ENCODE peak calls at places on chromosomes 5 and 9, in eight cellular contexts. F is heart right ventricle; T is MM.1S; N is endothelial cell; U is CD8-positive, alpha-beta T cell; W is cardiac muscle cell; Q is transverse colon; I is AG10803. Z is an unnamed sample.

GRCh38 chr5:178284996-178285395 is 52.4 kb upstream of the PHYKPL start:
- DNase-seq in I (no peak), U (no peak), W (peak; percentile 52), F (no peak), Q (no peak), T (no peak), N (no peak), Z (peak; percentile 11)

GRCh38 chr5:74182603-74183002 is 457.9 kb downstream of the ENC1 start:
- DNase-seq in W (no peak), N (no peak), Q (no peak), T (no peak), U (no peak), F (no peak), I (no peak), Z (no peak)

GRCh38 chr5:76443399-76443798 is 40.3 kb downstream of the IQGAP2 start:
- DNase-seq in W (no peak), N (no peak), T (no peak), Q (no peak), U (no peak), F (no peak), I (no peak), Z (no peak)

GRCh38 chr9:135617538-135617900 is 21.8 kb downstream of the GLT6D1 start:
- DNase-seq in Q (no peak), U (no peak), N (no peak), W (no peak), I (no peak), F (no peak), T (no peak), Z (no peak)

GRCh38 chr5:76144892-76145291 is 61.7 kb downstream of the SV2C start:
- DNase-seq in N (no peak), W (no peak), U (no peak), Q (no peak), F (no peak), T (no peak), I (no peak), Z (no peak)

GRCh38 chr9:114282926-114283325 is 40.0 kb upstream of the ORM1 start:
- DNase-seq in N (no peak), T (peak; percentile 78), U (no peak), Q (no peak), F (no peak), W (no peak), I (peak; percentile 95), Z (peak; percentile 11)

GRCh38 chr9:81619353-81620008 is 69.9 kb downstream of the TLE1 start:
- DNase-seq in I (peak; percentile 91), U (no peak), T (no peak), Q (no peak), W (no peak), N (no peak), F (no peak), Z (no peak)

GRCh38 chr9:124660341-124660801 is 110.7 kb downstream of the NR6A1 start:
- DNase-seq in Q (peak; percentile 11), T (no peak), I (peak; percentile 78), W (peak; percentile 23), F (no peak), N (peak; percentile 28), U (no peak), Z (no peak)

GRCh38 chr9:25716220-25716872 is 38.1 kb upstream of the TUSC1 start:
- DNase-seq in T (no peak), Q (peak; percentile 15), U (no peak), W (peak; percentile 61), F (peak; percentile 4), N (peak; percentile 5), I (peak; percentile 74), Z (peak; percentile 20)
- TF ChIP-seq CTCF in T (peak; percentile 3), Q (peak; percentile 47), U (no peak), W (peak; percentile 87), F (peak; percentile 47), N (no peak), I (peak; percentile 78), Z (peak; percentile 42)

GRCh38 chr5:141362719-141363118 is 1.2 kb upstream of the PCDHGA5 start:
- DNase-seq in T (no peak), U (no peak), N (no peak), I (no peak), Q (no peak), F (no peak), W (no peak), Z (no peak)

GRCh38 chr5:141356950-141357349 is 2.1 kb downstream of the PCDHGA4 start:
- DNase-seq in I (no peak), Q (no peak), N (no peak), U (no peak), W (no peak), T (no peak), F (no peak), Z (no peak)

GRCh38 chr5:141356133-141356532 is 1.3 kb downstream of the PCDHGA4 start:
- DNase-seq in U (no peak), T (no peak), N (no peak), I (no peak), F (no peak), W (no peak), Q (no peak), Z (no peak)

GRCh38 chr5:141360685-141361084 is 891 bp downstream of the PCDHGB2 start:
- DNase-seq in Q (no peak), W (no peak), U (no peak), T (no peak), I (no peak), F (no peak), N (no peak), Z (no peak)

GRCh38 chr5:141359790-141360426 is at the start of gene PCDHGB2:
- DNase-seq in T (peak; percentile 50), F (no peak), I (peak; percentile 55), Q (no peak), N (peak; percentile 26), U (no peak), W (peak; percentile 3), Z (no peak)
- TF ChIP-seq CTCF in T (peak; percentile 46), F (peak; percentile 49), I (peak; percentile 59), Q (peak; percentile 18), N (peak; percentile 63), U (peak; percentile 48), W (peak; percentile 30), Z (no peak)

DNA sequence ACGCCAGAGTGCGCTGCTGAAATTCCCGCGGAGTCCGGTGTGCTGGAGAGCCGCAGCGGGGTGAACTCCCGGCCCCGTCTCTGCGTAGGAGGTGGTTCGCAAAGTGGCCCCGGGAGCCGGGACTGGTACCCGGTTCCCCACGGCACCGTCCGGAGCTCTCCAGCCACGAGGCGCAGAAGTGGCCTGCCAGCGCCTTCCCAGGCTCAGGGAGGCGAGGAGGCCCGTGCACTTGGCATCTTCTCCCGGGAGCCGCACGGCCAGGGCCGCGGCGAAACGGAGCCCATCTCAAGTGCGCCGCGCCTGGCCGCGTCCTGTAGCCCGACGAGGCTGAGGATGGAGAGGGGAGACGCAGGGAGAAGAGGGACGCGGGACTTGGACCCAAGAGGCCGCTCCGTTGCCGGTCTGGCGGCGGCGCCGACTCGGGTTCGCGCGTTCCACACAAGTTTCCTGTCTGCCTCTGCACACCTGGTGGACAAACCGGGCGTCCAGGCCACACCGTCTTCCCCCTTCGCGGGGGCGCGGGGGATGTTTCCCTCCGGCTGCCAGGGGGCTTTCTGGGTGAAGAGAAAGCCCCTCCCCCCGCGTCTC is 1.0 kb upstream of the IRX1 start:
- DNase-seq in F (no peak), W (peak; percentile 74), I (peak; percentile 52), N (peak; percentile 33), U (no peak), Q (no peak), T (no peak), Z (peak; percentile 75)
- TF ChIP-seq CTCF in F (no peak), W (no peak), I (peak; percentile 30), N (no peak), U (no peak), Q (no peak), T (no peak), Z (no peak)

DNA sequence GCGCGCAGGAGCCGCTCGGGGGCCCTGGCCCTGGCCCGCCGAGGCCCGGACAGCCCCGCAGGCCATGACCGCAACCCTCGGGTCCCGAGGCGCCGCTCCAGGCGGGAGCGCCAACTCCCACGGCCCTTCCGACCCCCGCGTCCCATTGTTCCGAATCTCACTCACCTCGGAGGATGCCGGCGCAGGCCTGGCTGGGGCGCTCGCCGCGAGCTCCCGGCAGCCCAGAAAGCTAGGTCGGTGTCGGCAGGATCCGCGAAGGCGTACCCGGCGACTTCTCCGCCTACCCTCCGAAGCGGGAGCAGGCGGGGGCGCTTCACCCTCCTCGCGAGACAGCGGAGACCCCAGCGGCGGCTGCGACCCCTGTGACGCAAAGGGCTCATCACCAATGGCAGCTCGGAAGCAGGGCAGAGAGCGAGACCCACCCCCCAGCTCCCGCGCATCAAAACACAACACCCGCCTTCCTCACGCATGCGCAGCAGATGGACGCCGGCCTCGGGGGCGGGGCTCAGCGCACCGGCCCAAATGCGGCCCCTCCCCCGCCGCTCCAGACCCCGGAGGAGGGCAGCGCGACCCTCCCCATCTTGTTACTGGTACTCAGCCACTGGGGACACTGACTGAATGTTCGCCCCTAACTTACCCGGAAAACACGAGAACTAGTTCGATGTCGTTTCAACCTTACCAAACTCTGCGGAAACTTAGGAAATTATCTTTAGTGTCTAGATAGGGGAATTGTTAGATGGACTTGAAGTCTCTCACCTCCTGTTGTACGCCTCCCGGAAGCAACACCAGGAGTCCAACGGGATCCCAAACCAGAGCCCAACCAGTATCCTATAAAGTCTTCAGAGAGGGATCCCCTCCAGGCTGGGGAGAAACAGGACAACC is 1.3 kb upstream of the SMIM27 start:
- DNase-seq in T (peak; percentile 91), I (peak; percentile 86), U (peak; percentile 90), N (peak; percentile 97), F (peak; percentile 94), Q (peak; percentile 93), W (peak; percentile 98), Z (peak; percentile 99)
- TF ChIP-seq CTCF in T (peak; percentile 23), I (no peak), U (peak; percentile 19), N (no peak), F (no peak), Q (no peak), W (peak; percentile 17), Z (no peak)

DNA sequence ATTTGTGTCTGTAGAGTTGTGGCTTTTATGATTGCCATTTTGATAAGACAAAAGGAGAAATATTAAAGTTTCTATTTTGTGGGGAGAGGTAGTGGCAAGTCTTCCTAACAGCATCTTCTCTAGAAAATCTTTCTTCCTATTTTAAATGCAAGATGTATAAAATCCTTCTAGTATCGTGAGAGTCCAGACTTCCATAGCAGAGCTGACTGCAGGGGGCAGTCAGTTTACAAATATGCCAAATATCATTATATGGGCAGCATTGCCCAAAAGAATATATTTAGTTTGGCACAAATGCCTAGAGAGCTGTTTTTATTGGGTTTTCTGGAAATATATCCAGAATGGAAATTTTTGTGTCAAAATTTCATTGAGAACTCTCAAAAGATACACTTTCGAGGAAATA is 82.1 kb upstream of the ALDH1A1 start:
- DNase-seq in N (no peak), Q (no peak), W (no peak), F (no peak), I (no peak), T (no peak), U (no peak), Z (no peak)
- TF ChIP-seq CTCF in N (no peak), Q (no peak), W (peak; percentile 26), F (no peak), I (peak; percentile 4), T (no peak), U (no peak), Z (no peak)

Z was measured in glutamatergic neuron.